ENCODE peak calls at places on chromosomes 4 and X, in four cellular contexts. One of them, this sample, is unnamed.

GRCh38 chr4:56424697-56425514 is 10.5 kb downstream of the PPAT start:
- DNase-seq in endothelial cell: peak
- DNase-seq in substantia nigra: no peak
- DNase-seq in ACHN: no peak
- DNase-seq in this sample: peak

GRCh38 chrX:155070975-155071693 is at the start of the genes BRCC3, CMC4 and MTCP1:
- DNase-seq in endothelial cell: peak
- DNase-seq in substantia nigra: peak
- DNase-seq in ACHN: peak
- DNase-seq in this sample: peak

GRCh38 chr4:4673070-4673469 is 131.2 kb upstream of the STX18 start:
- DNase-seq in endothelial cell: peak
- DNase-seq in substantia nigra: no peak
- DNase-seq in ACHN: peak
- DNase-seq in this sample: no peak

GRCh38 chrX:76148011-76148665 is 24.7 kb upstream of the PBDC1 start:
- DNase-seq in endothelial cell: no peak
- DNase-seq in substantia nigra: no peak
- DNase-seq in ACHN: peak
- DNase-seq in this sample: peak

GRCh38 chr4:125016892-125017299 is 297.9 kb upstream of the FAT4 start:
- DNase-seq in endothelial cell: no peak
- DNase-seq in substantia nigra: no peak
- DNase-seq in ACHN: no peak
- DNase-seq in this sample: no peak

GRCh38 chr4:144709159-144709558 is 63.2 kb downstream of the HHIP start:
- DNase-seq in endothelial cell: no peak
- DNase-seq in substantia nigra: no peak
- DNase-seq in ACHN: peak
- DNase-seq in this sample: no peak

GRCh38 chrX:123695242-123695641 is 37.6 kb downstream of the THOC2 start:
- DNase-seq in endothelial cell: no peak
- DNase-seq in substantia nigra: no peak
- DNase-seq in ACHN: no peak
- DNase-seq in this sample: no peak

GRCh38 chr4:52657630-52658501 is 1.2 kb downstream of the USP46 start:
- DNase-seq in endothelial cell: peak
- DNase-seq in substantia nigra: peak
- DNase-seq in ACHN: no peak
- DNase-seq in this sample: no peak

GRCh38 chr4:2510351-2511259 is 25.8 kb upstream of the FAM193A start:
- DNase-seq in endothelial cell: no peak
- DNase-seq in substantia nigra: no peak
- DNase-seq in ACHN: no peak
- DNase-seq in this sample: no peak

GRCh38 chrX:32116047-32116446 is 1044.2 kb upstream of the FTHL17 start:
- DNase-seq in endothelial cell: no peak
- DNase-seq in substantia nigra: no peak
- DNase-seq in ACHN: no peak
- DNase-seq in this sample: no peak

GRCh38 chr4:158729716-158730559 is 6.7 kb upstream of the PPID start:
- DNase-seq in endothelial cell: peak
- DNase-seq in substantia nigra: peak
- DNase-seq in ACHN: peak
- DNase-seq in this sample: peak

GRCh38 chr4:36042122-36042970 is 202.0 kb downstream of the ARAP2 start:
- DNase-seq in endothelial cell: no peak
- DNase-seq in substantia nigra: no peak
- DNase-seq in ACHN: no peak
- DNase-seq in this sample: no peak

GRCh38 chrX:35890699-35891098 is 28.8 kb upstream of the CFAP47 start:
- DNase-seq in endothelial cell: peak
- DNase-seq in substantia nigra: no peak
- DNase-seq in ACHN: peak
- DNase-seq in this sample: no peak